ENCODE peak calls at places on chromosome 4, in nine cellular contexts. T is right lobe of liver, J is stomach, M is thoracic aorta, G is IMR-90, L is uterus, R is tibial nerve, X is GM23248, S is mammary epithelial cell. C is an unnamed sample.

GRCh38 chr4:109879636-109880314 is 31.9 kb downstream of the LRIT3 start:
- DNase-seq in X (no peak), S (no peak), J (no peak), L (no peak), T (no peak), G (no peak), M (no peak), R (no peak), C (no peak)

GRCh38 chr4:81021526-81021944 is 9.0 kb upstream of the BMP3 start:
- DNase-seq in J (no peak), G (no peak), S (peak; percentile 4), M (no peak), T (no peak), X (no peak), L (no peak), R (no peak), C (no peak)

GRCh38 chr4:5566991-5567390 is 141.4 kb downstream of the EVC2 start:
- DNase-seq in J (no peak), M (no peak), G (no peak), X (no peak), S (no peak), R (no peak), L (no peak), T (no peak), C (no peak)

GRCh38 chr4:15457401-15458201 is 12.1 kb upstream of the CC2D2A start:
- DNase-seq in J (no peak), L (no peak), T (no peak), G (peak; percentile 81), X (peak; percentile 78), M (no peak), R (no peak), S (no peak), C (peak; percentile 45)

GRCh38 chr4:43990968-43991367 is 457.6 kb downstream of the KCTD8 start:
- DNase-seq in T (no peak), L (no peak), S (no peak), M (no peak), X (no peak), J (no peak), R (no peak), G (no peak), C (no peak)

GRCh38 chr4:18556402-18556801 is 534.8 kb upstream of the LCORL start:
- DNase-seq in M (no peak), G (no peak), J (no peak), X (no peak), T (no peak), S (no peak), L (no peak), R (no peak), C (no peak)

GRCh38 chr4:21628916-21629315 is 319.7 kb downstream of the KCNIP4 start:
- DNase-seq in S (no peak), L (no peak), G (no peak), T (no peak), M (no peak), J (no peak), R (no peak), X (no peak), C (no peak)

GRCh38 chr4:7761312-7761711 is 178.3 kb downstream of the AFAP1 start:
- DNase-seq in J (no peak), X (no peak), L (no peak), S (no peak), G (no peak), T (no peak), M (no peak), R (no peak), C (no peak)

GRCh38 chr4:183988874-183989273 is 83.8 kb downstream of the STOX2 start:
- DNase-seq in S (no peak), R (no peak), T (no peak), L (no peak), X (no peak), J (no peak), G (no peak), M (no peak), C (no peak)

GRCh38 chr4:183987987-183988392 is 82.9 kb downstream of the STOX2 start:
- DNase-seq in L (peak; percentile 54), R (peak; percentile 40), S (peak; percentile 86), M (peak; percentile 43), X (peak; percentile 95), T (no peak), G (peak; percentile 95), J (peak; percentile 68), C (no peak)

GRCh38 chr4:183989471-183989870 is 84.4 kb downstream of the STOX2 start:
- DNase-seq in J (no peak), S (no peak), T (no peak), L (no peak), R (no peak), X (peak; percentile 31), M (no peak), G (peak; percentile 83), C (no peak)

GRCh38 chr4:183987529-183987946 is 82.4 kb downstream of the STOX2 start:
- DNase-seq in T (no peak), J (peak; percentile 74), M (peak; percentile 25), X (peak; percentile 94), L (peak; percentile 64), G (peak; percentile 91), S (peak; percentile 96), R (peak; percentile 25), C (no peak)

GRCh38 chr4:183989931-183990330 is 84.8 kb downstream of the STOX2 start:
- DNase-seq in T (no peak), L (no peak), S (no peak), R (no peak), J (no peak), M (no peak), X (no peak), G (peak; percentile 40), C (no peak)
- H3K4me1 ChIP-seq in T (no peaks in the 10 kb centered on the region), L (peaks cover 4% of the 10 kb centered on the region), S (peaks cover 18% of the 10 kb centered on the region), R (no peaks in the 10 kb centered on the region), J (peaks cover 20% of the 10 kb centered on the region), M (no peaks in the 10 kb centered on the region), X (peaks cover 7% of the 10 kb centered on the region), G (peaks cover 21% of the 10 kb centered on the region), C (no peaks in the 10 kb centered on the region)

GRCh38 chr4:39510348-39510929 is 16.8 kb downstream of the UGDH start:
- DNase-seq in T (no peak), J (no peak), L (no peak), X (no peak), S (no peak), G (no peak), M (no peak), R (no peak), C (no peak)
- H3K36me3 ChIP-seq in T (peaks cover 26% of the 10 kb centered on the region), J (peaks cover 90% of the 10 kb centered on the region), L (no peaks in the 10 kb centered on the region), X (peaks cover 84% of the 10 kb centered on the region), S (peaks cover 29% of the 10 kb centered on the region), G (peaks cover 44% of the 10 kb centered on the region), M (peaks cover 39% of the 10 kb centered on the region), R (peaks cover 18% of the 10 kb centered on the region), C (peaks cover 50% of the 10 kb centered on the region)

GRCh38 chr4:8782135-8782534 is 89.5 kb downstream of the HMX1 start:
- DNase-seq in S (no peak), M (no peak), L (no peak), X (no peak), T (no peak), G (no peak), J (no peak), R (no peak), C (no peak)
- H3K27me3 ChIP-seq in S (no peaks in the 10 kb centered on the region), M (no peaks in the 10 kb centered on the region), L (no peaks in the 10 kb centered on the region), X (peaks cover 4% of the 10 kb centered on the region), T (no peaks in the 10 kb centered on the region), G (no peaks in the 10 kb centered on the region), J (peaks cover 5% of the 10 kb centered on the region), R (no peaks in the 10 kb centered on the region), C (no peaks in the 10 kb centered on the region)

DNA sequence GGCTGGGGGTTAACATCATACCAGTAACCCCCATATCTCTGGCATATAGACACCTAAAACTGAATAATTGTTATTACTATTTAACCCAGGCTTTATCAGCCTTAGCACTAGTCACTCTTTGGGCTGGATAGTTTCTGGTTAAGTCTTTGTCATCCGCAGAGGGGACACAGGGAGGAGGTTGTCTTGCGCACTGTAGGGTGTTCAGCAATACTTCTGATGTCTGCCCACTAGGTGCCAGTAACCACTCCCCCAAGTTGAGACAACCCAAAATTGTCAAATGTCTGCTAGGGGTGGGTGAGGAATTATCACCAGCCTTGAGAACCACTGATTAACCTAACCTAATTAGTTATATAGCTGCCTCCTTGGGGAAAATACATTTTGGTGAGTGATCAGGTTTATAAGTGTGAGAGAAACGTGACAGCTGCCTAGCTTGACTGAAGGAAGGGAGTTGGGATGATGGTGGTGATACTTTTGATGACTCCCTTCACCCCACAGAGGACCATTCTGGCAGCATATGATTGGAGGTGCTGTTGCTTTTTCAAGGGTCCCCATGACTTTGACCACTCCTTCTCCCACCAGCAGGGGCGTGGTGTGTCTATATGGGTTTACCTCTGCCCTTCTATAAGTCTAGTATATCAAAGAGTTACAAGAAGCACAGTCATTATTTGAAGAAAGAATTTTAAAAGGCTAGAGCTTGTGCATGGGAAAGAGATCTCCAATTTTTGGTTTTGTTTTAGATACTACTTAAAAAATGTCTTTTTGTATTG is 140.9 kb downstream of the STIM2 start:
- DNase-seq in X (no peak), R (no peak), J (no peak), T (no peak), G (no peak), L (no peak), M (no peak), S (no peak), C (no peak)
- H3K4me1 ChIP-seq in X (peaks cover 37% of the 10 kb centered on the region), R (no peaks in the 10 kb centered on the region), J (peaks cover 8% of the 10 kb centered on the region), T (peaks cover 15% of the 10 kb centered on the region), G (peaks cover 2% of the 10 kb centered on the region), L (no peaks in the 10 kb centered on the region), M (peaks cover 4% of the 10 kb centered on the region), S (peaks cover 4% of the 10 kb centered on the region), C (peaks cover 15% of the 10 kb centered on the region)

GRCh38 chr4:39893693-39894072 is 84.0 kb downstream of the PDS5A start:
- DNase-seq in G (no peak), X (no peak), S (no peak), T (no peak), R (no peak), J (no peak), L (no peak), M (no peak), C (no peak)

GRCh38 chr4:39892988-39893692 is 84.6 kb downstream of the PDS5A start:
- DNase-seq in R (no peak), L (no peak), J (no peak), T (no peak), X (no peak), M (no peak), G (no peak), S (no peak), C (no peak)

GRCh38 chr4:39899291-39899690 is 78.4 kb downstream of the PDS5A start:
- DNase-seq in R (no peak), X (no peak), M (no peak), L (no peak), T (no peak), G (no peak), S (no peak), J (no peak), C (no peak)

GRCh38 chr4:39900966-39901365 is 76.7 kb downstream of the PDS5A start:
- DNase-seq in R (no peak), J (no peak), G (peak; percentile 24), X (peak; percentile 1), S (no peak), T (no peak), M (no peak), L (no peak), C (no peak)

DNA sequence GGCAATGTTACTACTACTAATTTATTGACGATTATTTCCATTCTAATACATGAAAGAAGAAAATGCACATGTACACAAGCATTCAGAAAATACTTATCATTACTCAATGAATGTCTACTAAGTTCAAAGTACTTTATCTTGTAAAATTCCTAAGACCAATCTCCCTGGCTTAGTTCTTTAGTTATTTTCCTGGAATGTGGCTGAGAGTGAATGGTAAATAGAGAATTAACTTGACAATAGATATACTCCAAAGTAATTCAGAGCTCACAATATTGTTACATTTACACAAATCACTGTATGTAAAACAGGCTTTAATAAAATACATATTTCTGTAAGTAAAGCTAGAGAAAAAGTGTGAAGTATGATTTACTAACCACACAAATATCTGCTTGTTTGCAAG is 79.7 kb downstream of the PDS5A start:
- DNase-seq in M (no peak), R (no peak), S (no peak), L (no peak), G (no peak), J (no peak), T (no peak), X (no peak), C (no peak)
- H3K36me3 ChIP-seq in M (peaks cover 29% of the 10 kb centered on the region), R (peaks cover 19% of the 10 kb centered on the region), S (peaks cover 50% of the 10 kb centered on the region), L (no peaks in the 10 kb centered on the region), G (peaks cover 38% of the 10 kb centered on the region), J (peaks cover 91% of the 10 kb centered on the region), T (peaks cover 21% of the 10 kb centered on the region), X (peaks cover 85% of the 10 kb centered on the region), C (peaks cover 69% of the 10 kb centered on the region)

C was measured in CD4-positive, CD25-positive, alpha-beta regulatory T cell.